ENCODE peak calls at places on chromosomes 7 and 10, in seven cellular contexts. D, E, G, V, I, L and S are unnamed samples.

GRCh38 chr10:34491666-34492065 is 323.4 kb downstream of the PARD3 start:
- DNase-seq in D (no peak), E (no peak), G (no peak), V (no peak), I (no peak), L (no peak), S (no peak)

GRCh38 chr10:28291881-28292297 is 11.0 kb downstream of the MPP7 start:
- DNase-seq in D (no peak), E (peak; percentile 53), G (peak; percentile 87), V (no peak), I (no peak), L (peak; percentile 95), S (peak; percentile 26)

GRCh38 chr7:25851332-25852248 is 300.4 kb upstream of the NFE2L3 start:
- DNase-seq in D (no peak), E (no peak), G (peak; percentile 88), V (peak; percentile 65), I (peak; percentile 86), L (peak; percentile 63), S (peak; percentile 75)

GRCh38 chr7:152336754-152337368 is 98.9 kb downstream of the KMT2C start:
- DNase-seq in D (no peak), E (no peak), G (peak; percentile 70), V (no peak), I (no peak), L (peak; percentile 49), S (peak; percentile 57)

GRCh38 chr7:155166673-155167370 is 96.7 kb downstream of the HTR5A start:
- DNase-seq in D (no peak), E (peak; percentile 90), G (peak; percentile 95), V (peak; percentile 69), I (no peak), L (no peak), S (peak; percentile 98)

GRCh38 chr10:59803714-59804113 is 50.5 kb upstream of the MRLN start:
- DNase-seq in D (no peak), E (no peak), G (no peak), V (no peak), I (no peak), L (no peak), S (no peak)

GRCh38 chr7:149459540-149460433 is 1.1 kb downstream of the ZNF777 start:
- DNase-seq in D (no peak), E (no peak), G (no peak), V (no peak), I (no peak), L (no peak), S (no peak)

GRCh38 chr7:55439627-55440026 is 74.5 kb downstream of the LANCL2 start:
- DNase-seq in D (no peak), E (no peak), G (peak; percentile 41), V (no peak), I (peak; percentile 61), L (no peak), S (peak; percentile 27)

GRCh38 chr10:66836057-66836456 is 89.8 kb upstream of the LRRTM3 start:
- DNase-seq in D (no peak), E (peak; percentile 28), G (no peak), V (peak; percentile 70), I (no peak), L (peak; percentile 83), S (peak; percentile 34)

GRCh38 chr10:60955957-60956425 is 12.0 kb upstream of the RHOBTB1 start:
- DNase-seq in D (no peak), E (no peak), G (peak; percentile 71), V (peak; percentile 90), I (no peak), L (peak; percentile 94), S (peak; percentile 61)

GRCh38 chr10:26044123-26044749 is 110.2 kb downstream of the MYO3A start:
- DNase-seq in D (no peak), E (no peak), G (no peak), V (no peak), I (peak; percentile 69), L (no peak), S (no peak)

GRCh38 chr7:117283371-117283770 is 39.5 kb downstream of the WNT2 start:
- DNase-seq in D (no peak), E (peak; percentile 79), G (peak; percentile 91), V (no peak), I (no peak), L (peak; percentile 64), S (peak; percentile 61)

GRCh38 chr7:40826419-40827216 is 691.8 kb downstream of the SUGCT start:
- DNase-seq in D (no peak), E (peak; percentile 77), G (no peak), V (peak; percentile 61), I (no peak), L (no peak), S (peak; percentile 73)

GRCh38 chr7:105678811-105679495 is 97.7 kb upstream of the EFCAB10 start:
- DNase-seq in D (no peak), E (no peak), G (peak; percentile 80), V (no peak), I (peak; percentile 82), L (peak; percentile 62), S (peak; percentile 71)

GRCh38 chr10:17836917-17837316 is 27.8 kb downstream of the MRC1 start:
- DNase-seq in D (no peak), E (no peak), G (peak; percentile 55), V (no peak), I (no peak), L (peak; percentile 59), S (peak; percentile 85)

DNA sequence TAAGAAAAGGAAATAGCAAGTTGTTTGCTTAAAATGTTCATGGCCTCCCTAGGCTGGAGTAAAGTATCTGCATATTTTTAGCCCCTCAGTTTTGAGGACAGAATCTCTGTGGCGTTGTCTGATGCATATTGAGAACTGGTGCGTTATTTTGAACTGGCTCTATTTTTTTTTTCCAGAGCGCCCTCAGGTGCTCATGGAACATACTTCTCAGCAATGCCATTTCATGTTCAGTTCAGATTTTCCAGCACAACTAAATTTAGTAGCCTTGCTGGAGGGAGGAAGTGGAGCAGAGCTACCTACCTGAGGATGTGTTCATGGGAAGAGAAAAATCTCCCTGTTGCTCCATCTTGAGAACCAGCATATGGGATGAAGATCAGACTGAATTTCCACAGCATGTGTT is 870.5 kb downstream of the LRMDA start:
- DNase-seq in D (no peak), E (no peak), G (peak; percentile 27), V (no peak), I (no peak), L (peak; percentile 24), S (no peak)
- TF ChIP-seq CTCF in D (no peak), E (no peak), G (peak; percentile 25), V (no peak), I (peak; percentile 20), L (no peak), S (no peak)

GRCh38 chr7:78018541-78019456 is 220.2 kb downstream of the PHTF2 start:
- DNase-seq in D (no peak), E (no peak), G (peak; percentile 80), V (no peak), I (peak; percentile 69), L (no peak), S (peak; percentile 23)
- H3K4me3 ChIP-seq in D (no peak overlapping the region), E (peak overlapping the region; percentile 46), G (peak overlapping the region; percentile 34), V (peak overlapping the region; percentile 42), I (peak overlapping the region; percentile 57), L (peak overlapping the region; percentile 29), S (peak overlapping the region; percentile 47)

GRCh38 chr10:30493609-30494530 is 59.9 kb downstream of the MAP3K8 start:
- DNase-seq in D (no peak), E (peak; percentile 7), G (peak; percentile 85), V (peak; percentile 63), I (peak; percentile 73), L (peak; percentile 58), S (peak; percentile 23)
- TF ChIP-seq CTCF in D (no peak), E (no peak), G (no peak), V (no peak), I (peak; percentile 12), L (no peak), S (no peak)

GRCh38 chr10:13970231-13970966 is 360.3 kb downstream of the FRMD4A start:
- DNase-seq in D (no peak), E (no peak), G (no peak), V (no peak), I (no peak), L (no peak), S (no peak)
- H3K4me3 ChIP-seq in D (no peak overlapping the region), E (no peak overlapping the region), G (no peak overlapping the region), V (no peak overlapping the region), I (no peak overlapping the region), L (no peak overlapping the region), S (no peak overlapping the region)